ENCODE peak calls at places on chromosomes 4 and X, in four cellular contexts. C, A, Q and U are unnamed samples.
A peak's percentile ranks its signal among the peaks of the same experiment; 100 is the strongest.

GRCh38 chr4:10143171-10143570 is 26.6 kb upstream of the WDR1 start:
- DNase-seq in C (no peak), A (no peak), Q (no peak), U (no peak)

GRCh38 chr4:182829196-182829595 is 88.0 kb downstream of the DCTD start:
- DNase-seq in C (no peak), A (no peak), Q (no peak), U (no peak)

GRCh38 chr4:123398151-123398802 is 1.7 kb downstream of the SPRY1 start:
- DNase-seq in C (peak; percentile 60), A (peak; percentile 52), Q (peak; percentile 90), U (peak; percentile 14)

GRCh38 chrX:111597967-111598366 is 83.0 kb upstream of the ALG13 start:
- DNase-seq in C (no peak), A (no peak), Q (no peak), U (no peak)

GRCh38 chr4:13860126-13860525 is 232.6 kb upstream of the BOD1L1 start:
- DNase-seq in C (no peak), A (no peak), Q (no peak), U (no peak)

GRCh38 chrX:153494541-153495361 is at the start of gene BGN:
- DNase-seq in C (peak; percentile 8), A (peak; percentile 39), Q (no peak), U (no peak)

GRCh38 chr4:36854554-36854953 is 390.0 kb upstream of the NWD2 start:
- DNase-seq in C (no peak), A (no peak), Q (no peak), U (no peak)

GRCh38 chr4:117786566-117786965 is 247.7 kb upstream of the NDST3 start:
- DNase-seq in C (no peak), A (no peak), Q (no peak), U (no peak)

GRCh38 chr4:43047044-43047443 is 154.5 kb downstream of the GRXCR1 start:
- DNase-seq in C (no peak), A (peak; percentile 77), Q (no peak), U (no peak)

GRCh38 chr4:7059673-7060072 is 8.2 kb downstream of the GRPEL1 start:
- DNase-seq in C (no peak), A (no peak), Q (no peak), U (no peak)

GRCh38 chr4:150139297-150139696 is 61.1 kb downstream of the DCLK2 start:
- DNase-seq in C (no peak), A (no peak), Q (no peak), U (no peak)

GRCh38 chr4:59762344-59762743 is 1437.8 kb upstream of the ADGRL3 start:
- DNase-seq in C (no peak), A (no peak), Q (no peak), U (no peak)

GRCh38 chr4:38161208-38162113 is 201.3 kb downstream of the PTTG2 start:
- DNase-seq in C (no peak), A (no peak), Q (no peak), U (no peak)

GRCh38 chr4:124053872-124054538 is 657.4 kb downstream of the SPRY1 start:
- DNase-seq in C (no peak), A (no peak), Q (no peak), U (no peak)

GRCh38 chrX:101415180-101416130 is 7.4 kb downstream of the HNRNPH2 start:
- DNase-seq in C (no peak), A (peak; percentile 35), Q (no peak), U (no peak)

GRCh38 chr4:1116837-1117236 is 3.5 kb upstream of the RNF212 start:
- DNase-seq in C (no peak), A (no peak), Q (no peak), U (no peak)

GRCh38 chr4:31259119-31259518 is 539.0 kb downstream of the PCDH7 start:
- DNase-seq in C (no peak), A (no peak), Q (no peak), U (no peak)

GRCh38 chrX:113741744-113742143 is 842.1 kb upstream of the HTR2C start:
- DNase-seq in C (no peak), A (no peak), Q (no peak), U (no peak)

GRCh38 chrX:107576392-107576791 is 51.9 kb upstream of the PRPS1 start:
- DNase-seq in C (no peak), A (no peak), Q (peak; percentile 70), U (no peak)

GRCh38 chr4:110611968-110612447 is 10.9 kb downstream of the PITX2 start:
- DNase-seq in C (no peak), A (no peak), Q (peak; percentile 67), U (no peak)

GRCh38 chrX:78595901-78596502 is 63.1 kb downstream of the RTL3 start:
- DNase-seq in C (no peak), A (no peak), Q (no peak), U (no peak)

GRCh38 chr4:170990989-170991589 is 822.1 kb upstream of the GALNTL6 start:
- DNase-seq in C (no peak), A (no peak), Q (no peak), U (no peak)

GRCh38 chrX:13121020-13121419 is 76.6 kb upstream of the FAM9C start:
- DNase-seq in C (no peak), A (no peak), Q (no peak), U (no peak)

GRCh38 chr4:1746919-1747602 is 25.7 kb downstream of the TACC3 start:
- DNase-seq in C (no peak), A (no peak), Q (no peak), U (no peak)

GRCh38 chrX:111352424-111352823 is 59.6 kb downstream of the DCX start:
- DNase-seq in C (no peak), A (peak; percentile 86), Q (no peak), U (no peak)

GRCh38 chr4:78197947-78198346 is 140.8 kb downstream of the FRAS1 start:
- DNase-seq in C (no peak), A (no peak), Q (no peak), U (no peak)

GRCh38 chr4:174631901-174632758 is 109.8 kb upstream of the HPGD start:
- DNase-seq in C (no peak), A (peak; percentile 13), Q (no peak), U (no peak)

GRCh38 chrX:22165732-22166457 is 106.8 kb upstream of the CBLL2 start:
- DNase-seq in C (no peak), A (no peak), Q (no peak), U (no peak)

GRCh38 chr4:2512396-2513135 is 23.9 kb upstream of the FAM193A start:
- DNase-seq in C (no peak), A (no peak), Q (no peak), U (no peak)

GRCh38 chr4:20338841-20339240 is 87.1 kb downstream of the SLIT2 start:
- DNase-seq in C (no peak), A (no peak), Q (no peak), U (no peak)

GRCh38 chr4:2168469-2169319 is 73.2 kb downstream of the HAUS3 start:
- DNase-seq in C (no peak), A (no peak), Q (no peak), U (no peak)

GRCh38 chrX:125202486-125203378 is 116.9 kb upstream of the TEX13C start:
- DNase-seq in C (no peak), A (no peak), Q (no peak), U (no peak)

GRCh38 chr4:128974203-128974602 is 119.1 kb downstream of the SCLT1 start:
- DNase-seq in C (no peak), A (no peak), Q (no peak), U (no peak)

GRCh38 chrX:27132851-27133250 is 330.3 kb downstream of the PPP4R3C start:
- DNase-seq in C (no peak), A (no peak), Q (no peak), U (no peak)

GRCh38 chr4:26083987-26084386 is 170.0 kb downstream of the SMIM20 start:
- DNase-seq in C (no peak), A (no peak), Q (no peak), U (no peak)

GRCh38 chrX:56066016-56066415 is 166.1 kb upstream of the KLF8 start:
- DNase-seq in C (no peak), A (no peak), Q (no peak), U (no peak)

GRCh38 chr4:181952478-181952877 is 290.7 kb upstream of the TENM3 start:
- DNase-seq in C (no peak), A (no peak), Q (no peak), U (no peak)

GRCh38 chr4:109232666-109233065 is 69.8 kb downstream of the COL25A1 start:
- DNase-seq in C (no peak), A (no peak), Q (no peak), U (no peak)

GRCh38 chrX:110163488-110163887 is 154.4 kb downstream of the AMMECR1 start:
- DNase-seq in C (no peak), A (no peak), Q (no peak), U (no peak)